ENCODE peak calls at places on chromosomes 7 and 10, in nine cellular contexts. L is iris pigment epithelial cell; M is activated CD4-positive, alpha-beta T cell treated with anti-CD3 and anti-CD28 coated beads for 1 hour; P is fibroblast of lung; I is ELF-1; W is activated CD8-positive, alpha-beta memory T cell treated with anti-CD3 and anti-CD28 coated beads, Interleukin-2, amount 50 U/mL, for 48 hours; G is hypothalamus; U is ureter; D is T-helper 17 cell. J is an unnamed sample.

GRCh38 chr10:69679736-69680135 is 49.7 kb downstream of the FAM241B start:
- DNase-seq in L (no peak), M (no peak), P (no peak), I (no peak), W (no peak), G (no peak), U (no peak), D (no peak), J (no peak)

GRCh38 chr7:31550432-31550831 is 36.5 kb downstream of the ITPRID1 start:
- DNase-seq in L (no peak), M (no peak), P (no peak), I (no peak), W (no peak), G (no peak), U (no peak), D (no peak), J (no peak)

GRCh38 chr10:63236113-63236935 is 103.2 kb downstream of the NRBF2 start:
- DNase-seq in L (peak; percentile 95), M (no peak), P (peak; percentile 93), I (no peak), W (no peak), G (no peak), U (no peak), D (no peak), J (no peak)

GRCh38 chr10:122435212-122435827 is 19.1 kb upstream of the ARMS2 start:
- DNase-seq in L (peak; percentile 37), M (no peak), P (peak; percentile 72), I (no peak), W (no peak), G (no peak), U (no peak), D (no peak), J (no peak)

GRCh38 chr10:48682265-48682664 is 2.4 kb upstream of the WDFY4 start:
- DNase-seq in L (no peak), M (no peak), P (no peak), I (no peak), W (no peak), G (no peak), U (no peak), D (no peak), J (no peak)

GRCh38 chr7:132742152-132742551 is 165.9 kb upstream of the PLXNA4 start:
- DNase-seq in L (peak; percentile 94), M (no peak), P (peak; percentile 92), I (no peak), W (no peak), G (no peak), U (no peak), D (no peak), J (no peak)

GRCh38 chr7:108650487-108650886 is 80.8 kb downstream of the DNAJB9 start:
- DNase-seq in L (peak; percentile 74), M (no peak), P (peak; percentile 93), I (no peak), W (no peak), G (no peak), U (no peak), D (no peak), J (no peak)

GRCh38 chr7:5773661-5774086 is 7.8 kb downstream of the RNF216 start:
- DNase-seq in L (peak; percentile 93), M (no peak), P (peak; percentile 77), I (peak; percentile 10), W (peak; percentile 63), G (peak; percentile 13), U (no peak), D (no peak), J (peak; percentile 13)

GRCh38 chr7:13189712-13190111 is 502.3 kb downstream of the ARL4A start:
- DNase-seq in L (no peak), M (no peak), P (no peak), I (no peak), W (no peak), G (no peak), U (no peak), D (no peak), J (no peak)

GRCh38 chr10:123519861-123520260 is 146.3 kb upstream of the GPR26 start:
- DNase-seq in L (no peak), M (no peak), P (no peak), I (no peak), W (no peak), G (no peak), U (peak; percentile 18), D (no peak), J (no peak)

GRCh38 chr7:155470686-155471638 is 13.0 kb downstream of the EN2 start:
- DNase-seq in L (no peak), M (no peak), P (no peak), I (peak; percentile 25), W (no peak), G (no peak), U (no peak), D (no peak), J (no peak)

GRCh38 chr7:117675519-117676137 is 195.8 kb downstream of the CFTR start:
- DNase-seq in L (no peak), M (no peak), P (peak; percentile 22), I (peak; percentile 13), W (no peak), G (no peak), U (no peak), D (no peak), J (no peak)

GRCh38 chr10:122484276-122485060 is 23.1 kb downstream of the HTRA1 start:
- DNase-seq in L (no peak), M (no peak), P (no peak), I (no peak), W (no peak), G (no peak), U (no peak), D (no peak), J (no peak)

GRCh38 chr10:17166699-17167098 is 34.8 kb downstream of the TRDMT1 start:
- DNase-seq in L (no peak), M (no peak), P (no peak), I (peak; percentile 7), W (no peak), G (no peak), U (no peak), D (no peak), J (no peak)

GRCh38 chr7:17608114-17608833 is 309.8 kb downstream of the AHR start:
- DNase-seq in L (peak; percentile 66), M (no peak), P (peak; percentile 66), I (no peak), W (no peak), G (no peak), U (no peak), D (no peak), J (no peak)

GRCh38 chr7:91050677-91051076 is 213.6 kb upstream of the FZD1 start:
- DNase-seq in L (peak; percentile 24), M (no peak), P (no peak), I (no peak), W (no peak), G (no peak), U (no peak), D (no peak), J (no peak)

GRCh38 chr7:54917613-54918406 is 101.0 kb upstream of the EGFR start:
- DNase-seq in L (no peak), M (no peak), P (no peak), I (no peak), W (no peak), G (no peak), U (no peak), D (no peak), J (no peak)

GRCh38 chr7:118195837-118196474 is 12.0 kb downstream of the LSM8 start:
- DNase-seq in L (peak; percentile 67), M (no peak), P (peak; percentile 75), I (peak; percentile 7), W (no peak), G (no peak), U (peak; percentile 47), D (no peak), J (no peak)

GRCh38 chr10:57785546-57785945 is 482.1 kb downstream of the IPMK start:
- DNase-seq in L (no peak), M (no peak), P (no peak), I (peak; percentile 69), W (no peak), G (no peak), U (no peak), D (no peak), J (no peak)

GRCh38 chr10:649798-650690 is 39.4 kb downstream of the DIP2C start:
- DNase-seq in L (peak; percentile 49), M (no peak), P (peak; percentile 87), I (peak; percentile 34), W (no peak), G (no peak), U (peak; percentile 43), D (no peak), J (no peak)

GRCh38 chr7:55043691-55044090 is 24.9 kb downstream of the EGFR start:
- DNase-seq in L (no peak), M (no peak), P (no peak), I (peak; percentile 30), W (no peak), G (no peak), U (no peak), D (no peak), J (no peak)

GRCh38 chr10:80590585-80591125 is 53.0 kb downstream of the SH2D4B start:
- DNase-seq in L (no peak), M (no peak), P (no peak), I (no peak), W (no peak), G (no peak), U (no peak), D (no peak), J (no peak)

GRCh38 chr10:12869427-12869826 is 132.1 kb downstream of the CCDC3 start:
- DNase-seq in L (no peak), M (no peak), P (no peak), I (no peak), W (no peak), G (no peak), U (no peak), D (no peak), J (no peak)

GRCh38 chr7:99000904-99001442 is 122.6 kb downstream of the TRRAP start:
- DNase-seq in L (no peak), M (no peak), P (no peak), I (no peak), W (peak; percentile 55), G (no peak), U (peak; percentile 26), D (no peak), J (no peak)

GRCh38 chr7:157537056-157537455 is 200.3 kb downstream of the DNAJB6 start:
- DNase-seq in L (no peak), M (no peak), P (no peak), I (no peak), W (no peak), G (no peak), U (no peak), D (no peak), J (no peak)

GRCh38 chr10:98253499-98253898 is 14.5 kb downstream of the LOXL4 start:
- DNase-seq in L (no peak), M (no peak), P (no peak), I (no peak), W (no peak), G (no peak), U (no peak), D (no peak), J (no peak)

GRCh38 chr7:91239171-91239604 is 25.0 kb upstream of the FZD1 start:
- DNase-seq in L (peak; percentile 78), M (no peak), P (peak; percentile 91), I (no peak), W (no peak), G (no peak), U (no peak), D (no peak), J (no peak)

GRCh38 chr7:93843260-93843659 is 47.3 kb downstream of the TFPI2 start:
- DNase-seq in L (peak; percentile 22), M (no peak), P (no peak), I (no peak), W (no peak), G (no peak), U (no peak), D (no peak), J (no peak)

GRCh38 chr10:95234951-95235350 is 40.9 kb downstream of the ACSM6 start:
- DNase-seq in L (no peak), M (no peak), P (no peak), I (no peak), W (no peak), G (no peak), U (no peak), D (no peak), J (no peak)

GRCh38 chr7:906776-907157 is 30.4 kb downstream of the GET4 start:
- DNase-seq in L (no peak), M (no peak), P (no peak), I (no peak), W (no peak), G (no peak), U (no peak), D (no peak), J (no peak)

GRCh38 chr7:123569352-123569999 is 11.9 kb upstream of the NDUFA5 start:
- DNase-seq in L (no peak), M (no peak), P (no peak), I (no peak), W (no peak), G (no peak), U (no peak), D (no peak), J (no peak)